ENCODE peak calls at places on chromosomes 4 and X, in six cellular contexts. K is hepatocyte, J is neural progenitor cell, Y is GM23248, U is GM23338, I is PC-9. W is an unnamed sample.

GRCh38 chr4:41410049-41410448 is 127.9 kb upstream of the LIMCH1 start:
- DNase-seq in K (no peak), J (no peak), Y (peak), U (no peak), I (no peak), W (no peak)

GRCh38 chr4:112213850-112214249 is 17.7 kb upstream of the AP1AR start:
- DNase-seq in K (no peak), J (no peak), Y (peak), U (no peak), I (no peak), W (no peak)

GRCh38 chrX:55907968-55908607 is 190.5 kb downstream of the RRAGB start:
- DNase-seq in K (peak), J (peak), Y (peak), U (peak), I (peak), W (peak)

GRCh38 chr4:182219400-182219799 is 23.8 kb upstream of the TENM3 start:
- DNase-seq in K (no peak), J (no peak), Y (no peak), U (no peak), I (no peak), W (no peak)

GRCh38 chrX:154372612-154373022 is 1.8 kb downstream of the FLNA start:
- DNase-seq in K (no peak), J (no peak), Y (peak), U (no peak), I (no peak), W (no peak)

GRCh38 chr4:165318982-165319381 is 8.5 kb upstream of the MSMO1 start:
- DNase-seq in K (no peak), J (no peak), Y (no peak), U (no peak), I (no peak), W (peak)

GRCh38 chrX:54921427-54922021 is 900 bp downstream of the TRO start:
- DNase-seq in K (peak), J (peak), Y (peak), U (peak), I (no peak), W (peak)

GRCh38 chrX:2549874-2550273 is 49.1 kb upstream of the DHRSX start:
- DNase-seq in K (peak), J (no peak), Y (no peak), U (no peak), I (no peak), W (peak)

GRCh38 chrX:20228245-20228644 is 38.5 kb downstream of the RPS6KA3 start:
- DNase-seq in K (no peak), J (no peak), Y (no peak), U (peak), I (no peak), W (no peak)

GRCh38 chrX:137427061-137427778 is 138.7 kb upstream of the ZIC3 start:
- DNase-seq in K (no peak), J (peak), Y (no peak), U (peak), I (no peak), W (no peak)

GRCh38 chr4:38752393-38752961 is 30.3 kb downstream of the TLR10 start:
- DNase-seq in K (no peak), J (peak), Y (peak), U (no peak), I (no peak), W (no peak)

GRCh38 chr4:76305971-76306881 is at the start of gene STBD1:
- DNase-seq in K (peak), J (peak), Y (peak), U (peak), I (peak), W (peak)

GRCh38 chr4:156672924-156673323 is 298.7 kb downstream of the PDGFC start:
- DNase-seq in K (no peak), J (no peak), Y (peak), U (no peak), I (no peak), W (peak)

GRCh38 chr4:138669479-138670165 is 346.0 kb upstream of the NOCT start:
- DNase-seq in K (no peak), J (no peak), Y (peak), U (no peak), I (no peak), W (no peak)

GRCh38 chrX:11406109-11406755 is 113.0 kb downstream of the AMELX start:
- DNase-seq in K (no peak), J (no peak), Y (no peak), U (no peak), I (no peak), W (no peak)

GRCh38 chr4:147813107-147813773 is 81.4 kb downstream of the ARHGAP10 start:
- DNase-seq in K (no peak), J (no peak), Y (peak), U (no peak), I (no peak), W (no peak)

GRCh38 chr4:1532549-1533395 is 126.5 kb upstream of the NKX1-1 start:
- DNase-seq in K (no peak), J (no peak), Y (no peak), U (no peak), I (no peak), W (no peak)

GRCh38 chr4:174284181-174284886 is 623 bp downstream of the CEP44 start:
- DNase-seq in K (peak), J (peak), Y (peak), U (peak), I (no peak), W (peak)

GRCh38 chr4:128589384-128589957 is 220.0 kb upstream of the JADE1 start:
- DNase-seq in K (no peak), J (no peak), Y (no peak), U (no peak), I (no peak), W (no peak)

GRCh38 chr4:88609387-88609786 is 17.1 kb downstream of the HERC3 start:
- DNase-seq in K (no peak), J (no peak), Y (no peak), U (no peak), I (no peak), W (no peak)

GRCh38 chr4:66929748-66930147 is 615.6 kb downstream of the CENPC start:
- DNase-seq in K (no peak), J (no peak), Y (no peak), U (no peak), I (no peak), W (peak)

GRCh38 chrX:101462892-101463291 is 22.4 kb upstream of the ARMCX4 start:
- DNase-seq in K (no peak), J (peak), Y (peak), U (peak), I (no peak), W (peak)

GRCh38 chr4:23401572-23401971 is 488.3 kb downstream of the PPARGC1A start:
- DNase-seq in K (no peak), J (no peak), Y (no peak), U (no peak), I (peak), W (no peak)

GRCh38 chr4:74044676-74045075 is 6.2 kb upstream of the CXCL3 start:
- DNase-seq in K (no peak), J (no peak), Y (peak), U (no peak), I (no peak), W (no peak)

GRCh38 chrX:12779534-12779933 is 11.7 kb upstream of the PRPS2 start:
- DNase-seq in K (peak), J (no peak), Y (no peak), U (no peak), I (no peak), W (no peak)

GRCh38 chrX:109281478-109282275 is 200.2 kb downstream of the GUCY2F start:
- DNase-seq in K (peak), J (peak), Y (no peak), U (peak), I (no peak), W (peak)

GRCh38 chr4:54225671-54226398 is 3.3 kb upstream of the PDGFRA start:
- DNase-seq in K (peak), J (peak), Y (peak), U (peak), I (no peak), W (no peak)

GRCh38 chr4:33658971-33659370 is 2585.3 kb downstream of the ARAP2 start:
- DNase-seq in K (no peak), J (no peak), Y (no peak), U (no peak), I (no peak), W (no peak)

GRCh38 chr4:118351851-118352827 is 664 bp downstream of the PRSS12 start:
- DNase-seq in K (peak), J (peak), Y (peak), U (peak), I (no peak), W (peak)

GRCh38 chr4:38020386-38020785 is 60.2 kb downstream of the PTTG2 start:
- DNase-seq in K (no peak), J (no peak), Y (no peak), U (no peak), I (no peak), W (no peak)

GRCh38 chr4:150411527-150411926 is 170.4 kb upstream of the MAB21L2 start:
- DNase-seq in K (no peak), J (peak), Y (no peak), U (no peak), I (no peak), W (no peak)

GRCh38 chr4:20015825-20016224 is 235.9 kb upstream of the SLIT2 start:
- DNase-seq in K (peak), J (no peak), Y (no peak), U (no peak), I (no peak), W (no peak)

GRCh38 chr4:41006141-41006540 is 208.2 kb downstream of the APBB2 start:
- DNase-seq in K (no peak), J (no peak), Y (peak), U (no peak), I (no peak), W (no peak)

GRCh38 chr4:83025563-83025962 is 9.4 kb upstream of the COPS4 start:
- DNase-seq in K (no peak), J (no peak), Y (no peak), U (no peak), I (no peak), W (no peak)

GRCh38 chr4:648579-649292 is 23.4 kb downstream of the PDE6B start:
- DNase-seq in K (no peak), J (peak), Y (no peak), U (no peak), I (peak), W (no peak)

GRCh38 chr4:28225005-28225404 is 1364.4 kb downstream of the STIM2 start:
- DNase-seq in K (peak), J (peak), Y (peak), U (peak), I (peak), W (peak)

GRCh38 chr4:30402276-30402675 is 317.9 kb upstream of the PCDH7 start:
- DNase-seq in K (no peak), J (no peak), Y (no peak), U (no peak), I (no peak), W (no peak)

GRCh38 chrX:45850197-45850774 is 649.6 kb upstream of the DIPK2B start:
- DNase-seq in K (peak), J (peak), Y (peak), U (peak), I (peak), W (peak)

GRCh38 chr4:121072080-121072835 is at the start of gene NDNF:
- DNase-seq in K (peak), J (peak), Y (peak), U (peak), I (peak), W (peak)
- TF ChIP-seq EZH2 in K (no peak), J (peak), Y (no peak), U (peak), I (no peak), W (no peak)

GRCh38 chrX:25007059-25008053 is 8.4 kb downstream of the ARX start:
- DNase-seq in K (no peak), J (peak), Y (no peak), U (peak), I (no peak), W (no peak)
- TF ChIP-seq EZH2 in K (peak), J (peak), Y (peak), U (peak), I (no peak), W (no peak)

GRCh38 chr4:108018038-108018883 is 28.6 kb downstream of the HADH start:
- DNase-seq in K (peak), J (peak), Y (peak), U (peak), I (peak), W (peak)
- TF ChIP-seq EZH2 in K (no peak), J (no peak), Y (no peak), U (no peak), I (no peak), W (no peak)

GRCh38 chrX:118823263-118824172 is at the start of gene ZCCHC12:
- DNase-seq in K (peak), J (peak), Y (peak), U (peak), I (peak), W (peak)

GRCh38 chrX:118824173-118824782 is 654 bp downstream of the ZCCHC12 start:
- DNase-seq in K (no peak), J (peak), Y (no peak), U (peak), I (no peak), W (no peak)
- TF ChIP-seq EZH2 in K (no peak), J (no peak), Y (no peak), U (no peak), I (no peak), W (no peak)

GRCh38 chr4:61201562-61202099 is 1.5 kb downstream of the ADGRL3 start:
- DNase-seq in K (peak), J (peak), Y (no peak), U (peak), I (no peak), W (no peak)
- TF ChIP-seq EZH2 in K (peak), J (peak), Y (peak), U (peak), I (no peak), W (no peak)

GRCh38 chrX:39385022-39385421 is 583.8 kb downstream of the MID1IP1 start:
- DNase-seq in K (no peak), J (no peak), Y (no peak), U (no peak), I (no peak), W (no peak)
- TF ChIP-seq EZH2 in K (no peak), J (no peak), Y (no peak), U (no peak), I (no peak), W (no peak)

GRCh38 chr4:25863347-25863784 is 578 bp upstream of the SEL1L3 start:
- DNase-seq in K (peak), J (peak), Y (no peak), U (peak), I (peak), W (no peak)
- TF ChIP-seq EZH2 in K (no peak), J (no peak), Y (no peak), U (no peak), I (no peak), W (no peak)

GRCh38 chrX:15911729-15912550 is 57.3 kb upstream of the AP1S2 start:
- DNase-seq in K (no peak), J (no peak), Y (peak), U (no peak), I (no peak), W (no peak)
- TF ChIP-seq EZH2 in K (no peak), J (no peak), Y (no peak), U (no peak), I (no peak), W (no peak)

GRCh38 chr4:168831585-168831918 is 178.5 kb downstream of the CBR4 start:
- DNase-seq in K (no peak), J (no peak), Y (peak), U (no peak), I (no peak), W (no peak)
- TF ChIP-seq EZH2 in K (no peak), J (no peak), Y (no peak), U (peak), I (no peak), W (no peak)

GRCh38 chr4:24912252-24913098 is at the start of gene CCDC149:
- DNase-seq in K (peak), J (peak), Y (peak), U (peak), I (peak), W (peak)
- TF ChIP-seq EZH2 in K (no peak), J (no peak), Y (no peak), U (no peak), I (no peak), W (no peak)

W was measured in A673.